ENCODE peak calls at places on chromosomes 6 and 20, in seven cellular contexts. N is GM23338, O is GM06990, G is HS-27A, Z is naive B cell, P is AG10803, B is DMS153. J is an unnamed sample.

GRCh38 chr20:48823960-48824497 is 3.8 kb downstream of the PREX1 start:
- DNase-seq in N (no peak), O (peak), G (peak), Z (no peak), P (peak), B (no peak), J (no peak)

GRCh38 chr6:150915868-150916267 is 50.4 kb downstream of the MTHFD1L start:
- DNase-seq in N (no peak), O (no peak), G (no peak), Z (no peak), P (peak), B (no peak), J (no peak)

GRCh38 chr6:9224539-9224938 is 789.2 kb upstream of the SLC35B3 start:
- DNase-seq in N (no peak), O (no peak), G (no peak), Z (no peak), P (peak), B (no peak), J (no peak)

GRCh38 chr6:147510949-147511590 is 2.6 kb downstream of the SAMD5 start:
- DNase-seq in N (no peak), O (no peak), G (no peak), Z (no peak), P (no peak), B (no peak), J (no peak)

GRCh38 chr6:34745277-34746103 is 11.8 kb upstream of the SNRPC start:
- DNase-seq in N (no peak), O (no peak), G (peak), Z (no peak), P (no peak), B (peak), J (no peak)

GRCh38 chr6:56618050-56618449 is 24.6 kb downstream of the DST start:
- DNase-seq in N (peak), O (no peak), G (no peak), Z (no peak), P (no peak), B (no peak), J (no peak)

GRCh38 chr6:166473886-166474596 is 91.3 kb upstream of the MPC1 start:
- DNase-seq in N (no peak), O (no peak), G (no peak), Z (no peak), P (no peak), B (no peak), J (no peak)

GRCh38 chr6:15592610-15593009 is 70.2 kb downstream of the DTNBP1 start:
- DNase-seq in N (no peak), O (no peak), G (no peak), Z (no peak), P (no peak), B (no peak), J (no peak)

GRCh38 chr6:46054531-46054930 is 38.9 kb upstream of the CLIC5 start:
- DNase-seq in N (no peak), O (no peak), G (no peak), Z (no peak), P (no peak), B (no peak), J (no peak)

GRCh38 chr6:162704001-162704400 is 23.6 kb downstream of the PRKN start:
- DNase-seq in N (no peak), O (no peak), G (no peak), Z (no peak), P (no peak), B (no peak), J (no peak)

GRCh38 chr20:61608275-61609085 is 356.4 kb downstream of the CDH4 start:
- DNase-seq in N (peak), O (no peak), G (no peak), Z (no peak), P (no peak), B (no peak), J (no peak)

GRCh38 chr20:23362392-23363256 is 642 bp downstream of the GZF1 start:
- DNase-seq in N (peak), O (no peak), G (no peak), Z (no peak), P (peak), B (no peak), J (peak)

GRCh38 chr20:53070714-53071392 is 98.7 kb downstream of the TSHZ2 start:
- DNase-seq in N (no peak), O (peak), G (no peak), Z (no peak), P (no peak), B (peak), J (peak)